ENCODE peak calls at places on chromosomes 6 and 20, in seven cellular contexts. O, M, Z, Y, Q, S and R are unnamed samples.

GRCh38 chr6:118893095-118893881 is 664 bp upstream of the ASF1A start:
- DNase-seq in M (no peak), S (peak), Z (peak), Q (no peak), Y (peak), O (peak), R (no peak)

GRCh38 chr6:167098825-167099225 is 24.1 kb upstream of the CCR6 start:
- DNase-seq in Z (no peak), O (no peak), Q (no peak), M (no peak), Y (no peak), S (no peak), R (no peak)

GRCh38 chr6:44074383-44075136 is 52.7 kb downstream of the MRPL14 start:
- DNase-seq in O (peak), Q (no peak), S (peak), Z (peak), M (peak), Y (peak), R (no peak)

GRCh38 chr6:32843321-32843978 is 397 bp downstream of the PSMB8 start:
- DNase-seq in M (no peak), Q (no peak), Y (no peak), Z (peak), O (no peak), S (no peak), R (no peak)

GRCh38 chr6:15518878-15519277 is 143.9 kb downstream of the DTNBP1 start:
- DNase-seq in Y (no peak), M (peak), O (no peak), Q (no peak), Z (no peak), S (no peak), R (no peak)

GRCh38 chr6:26260110-26260637 is 104.8 kb upstream of the BTN3A2 start:
- DNase-seq in M (no peak), O (no peak), Y (no peak), Z (no peak), S (no peak), Q (no peak), R (no peak)

GRCh38 chr20:24678351-24679106 is 209.1 kb downstream of the SYNDIG1 start:
- DNase-seq in M (peak), Y (no peak), O (no peak), Q (no peak), Z (no peak), S (no peak), R (peak)

GRCh38 chr6:72974276-72974675 is 251.0 kb downstream of the KHDC1L start:
- DNase-seq in S (peak), O (no peak), Q (no peak), M (no peak), Z (no peak), Y (no peak), R (no peak)

GRCh38 chr6:10248378-10248843 is 166.5 kb downstream of the TFAP2A start:
- DNase-seq in Z (no peak), Y (peak), S (no peak), O (no peak), Q (no peak), M (no peak), R (no peak)

GRCh38 chr6:43355862-43356590 is 13.4 kb downstream of the ZNF318 start:
- DNase-seq in Z (no peak), Y (peak), O (no peak), M (no peak), S (no peak), Q (no peak), R (no peak)

GRCh38 chr20:40630723-40631631 is 58.1 kb downstream of the MAFB start:
- DNase-seq in S (no peak), O (no peak), Q (no peak), M (no peak), Z (no peak), Y (no peak), R (no peak)

GRCh38 chr20:53749499-53749898 is 155.9 kb upstream of the ZNF217 start:
- DNase-seq in Q (no peak), M (no peak), O (no peak), Z (no peak), Y (no peak), S (no peak), R (no peak)

GRCh38 chr20:36736451-36737182 is 9.3 kb downstream of the NDRG3 start:
- DNase-seq in Q (no peak), Y (no peak), Z (no peak), O (no peak), M (no peak), S (no peak), R (no peak)

GRCh38 chr6:156695747-156696146 is 81.4 kb upstream of the ARID1B start:
- DNase-seq in S (no peak), Q (no peak), Y (no peak), M (no peak), O (no peak), Z (no peak), R (no peak)

GRCh38 chr6:44762496-44762895 is 375.0 kb downstream of the CDC5L start:
- DNase-seq in Q (no peak), Z (no peak), Y (no peak), S (no peak), O (no peak), M (no peak), R (no peak)

GRCh38 chr20:17618673-17619013 is 48.8 kb downstream of the DSTN start:
- DNase-seq in Q (no peak), O (no peak), Y (no peak), M (no peak), S (no peak), Z (no peak), R (no peak)

GRCh38 chr6:3517350-3517749 is 60.5 kb upstream of the SLC22A23 start:
- DNase-seq in Q (no peak), O (no peak), Z (no peak), M (no peak), Y (peak), S (no peak), R (no peak)

GRCh38 chr20:60199866-60200265 is 241.6 kb downstream of the CDH26 start:
- DNase-seq in Q (no peak), S (no peak), M (no peak), Z (no peak), O (no peak), Y (no peak), R (no peak)

DNA sequence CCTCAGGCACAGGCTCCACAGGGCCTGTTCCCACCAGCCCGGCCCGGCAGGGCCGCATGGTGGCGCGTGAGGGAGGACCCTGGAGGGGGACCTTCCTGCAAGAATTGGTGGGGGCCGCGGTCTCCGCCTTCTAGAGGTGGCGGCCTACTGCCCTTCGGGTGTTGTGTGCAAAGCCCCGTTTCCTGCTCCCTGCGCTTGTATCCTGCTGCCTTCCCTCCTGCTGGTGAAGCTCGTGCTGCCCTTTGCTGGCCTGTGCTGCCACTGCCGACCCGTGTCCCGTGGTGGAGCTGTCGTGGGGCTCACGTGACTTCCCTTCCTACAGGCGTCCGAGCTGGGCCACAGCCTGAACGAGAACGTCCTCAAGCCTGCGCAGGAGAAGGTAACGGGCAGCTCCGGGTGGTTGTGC is 8.4 kb upstream of the COL20A1 start:
- DNase-seq in M (no peak), O (no peak), Q (no peak), Z (no peak), S (no peak), Y (no peak), R (no peak)
- TF ChIP-seq POLR2A in M (no peak), O (no peak), Q (no peak), Z (no peak), S (no peak), Y (no peak), R (no peak)

GRCh38 chr6:142647436-142648389 is 297.3 kb downstream of the HIVEP2 start:
- DNase-seq in M (no peak), S (no peak), Y (no peak), O (no peak), Q (no peak), Z (no peak), R (no peak)

GRCh38 chr6:142653710-142654274 is 291.2 kb downstream of the HIVEP2 start:
- DNase-seq in Y (no peak), S (no peak), M (no peak), O (no peak), Z (no peak), Q (no peak), R (no peak)

GRCh38 chr6:142644866-142645265 is 300.1 kb downstream of the HIVEP2 start:
- DNase-seq in Q (no peak), Y (no peak), M (no peak), O (no peak), Z (no peak), S (no peak), R (no peak)

GRCh38 chr6:142645663-142646062 is 299.3 kb downstream of the HIVEP2 start:
- DNase-seq in Q (no peak), Z (no peak), M (no peak), Y (no peak), O (no peak), S (no peak), R (no peak)

DNA sequence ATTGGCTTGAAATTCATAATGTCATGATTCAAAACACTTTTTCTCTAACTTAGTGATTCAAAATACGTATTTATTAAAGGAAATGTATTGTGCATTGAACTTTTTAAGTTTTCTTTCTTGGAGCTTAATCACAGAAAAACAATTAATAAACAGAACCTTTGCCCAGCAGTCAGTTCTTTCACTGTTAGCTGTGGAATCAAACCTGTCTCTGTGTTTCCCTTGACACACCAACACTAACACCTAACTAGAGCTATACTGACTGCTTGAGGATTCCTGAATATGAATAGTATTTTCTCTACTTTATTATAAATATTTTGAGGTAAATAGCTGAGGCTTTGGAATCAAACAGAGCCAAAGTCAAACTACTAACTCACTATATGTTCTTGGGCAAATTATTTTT is 296.4 kb downstream of the HIVEP2 start:
- DNase-seq in M (no peak), Y (no peak), S (no peak), O (no peak), Z (no peak), Q (no peak), R (no peak)
- H3K4me3 ChIP-seq in M (no peak), Y (no peak), S (no peak), O (no peak), Z (no peak), Q (no peak), R (no peak)

DNA sequence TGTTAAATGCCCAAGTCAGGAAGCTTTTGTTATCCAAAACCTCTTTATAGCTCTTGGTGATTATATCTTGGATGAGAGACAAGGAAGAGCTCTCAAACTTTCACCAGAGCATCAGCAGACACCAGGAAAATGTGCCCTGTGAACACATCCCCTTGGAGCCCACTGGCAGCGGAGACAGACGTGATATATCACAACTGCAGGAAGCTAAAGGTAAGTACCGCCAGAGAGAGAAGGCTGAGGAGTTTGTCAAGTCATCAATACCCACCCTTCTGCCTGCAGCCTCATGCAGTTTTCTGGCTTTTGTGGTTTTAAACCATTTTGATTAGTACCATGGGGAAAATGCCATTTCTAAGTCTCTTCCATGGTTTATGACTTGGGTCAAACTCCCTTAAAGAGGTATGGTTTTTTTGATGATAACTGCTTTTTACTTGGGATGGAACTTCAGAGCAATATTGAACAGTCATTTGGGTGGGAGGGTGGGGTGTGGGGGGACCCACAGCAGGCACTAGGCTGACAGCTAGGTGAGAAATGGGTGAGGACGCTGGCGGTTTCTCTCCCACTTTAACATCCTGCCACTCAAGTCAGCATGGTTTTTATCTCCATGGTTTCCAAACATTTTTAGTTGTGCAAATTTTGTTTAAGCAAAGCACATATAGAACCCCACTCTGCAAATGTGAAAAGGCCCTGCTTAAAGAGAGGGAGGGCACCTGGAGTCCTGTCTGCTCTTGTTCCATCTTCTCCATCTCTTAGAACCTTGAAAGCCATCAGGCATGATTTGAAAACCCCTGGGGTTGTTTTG is 108.4 kb downstream of the SCML4 start:
- DNase-seq in O (no peak), Y (no peak), M (no peak), S (no peak), Z (no peak), Q (no peak), R (no peak)
- TF ChIP-seq POLR2A in O (no peak), Y (no peak), M (no peak), S (no peak), Z (no peak), Q (no peak), R (no peak)

DNA sequence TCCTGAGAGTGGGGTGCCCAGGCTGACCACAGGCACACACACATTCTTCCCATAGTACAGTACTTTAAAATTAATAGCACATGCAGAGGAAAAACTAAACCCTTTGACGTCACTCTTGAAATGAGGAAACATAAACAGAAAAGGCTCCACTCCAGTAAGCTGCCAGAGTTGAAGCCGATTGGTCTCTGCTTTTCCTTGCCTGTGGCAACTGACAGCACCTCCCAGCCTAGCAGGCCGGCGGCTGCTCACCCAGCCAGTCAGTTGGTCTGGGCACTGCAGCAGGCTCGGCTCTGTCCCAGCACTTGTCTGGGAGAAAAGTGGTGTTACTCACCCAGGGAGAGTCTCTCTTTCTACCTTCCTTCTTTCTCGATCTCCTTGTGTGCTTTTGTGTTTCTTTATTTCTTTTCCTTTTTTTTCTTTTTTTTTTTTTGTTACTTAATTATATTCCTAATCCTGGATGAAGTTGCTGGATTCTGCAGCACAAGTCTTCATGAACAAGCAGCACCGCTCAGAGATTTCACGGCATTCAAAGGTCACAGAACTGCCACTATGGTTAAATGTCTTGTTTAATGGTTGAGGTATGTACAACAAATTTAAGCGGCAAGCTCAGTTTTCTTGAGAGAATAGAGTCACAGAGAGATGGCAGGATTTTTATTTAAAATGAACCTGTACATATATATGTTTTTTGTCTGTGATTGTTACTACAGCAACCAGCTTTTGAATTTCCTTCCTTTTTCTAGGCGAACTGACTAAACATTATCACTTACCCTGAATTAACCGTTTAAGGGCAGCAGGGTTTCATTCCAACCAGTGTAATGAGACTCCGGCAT is at the start of gene PDE7B:
- DNase-seq in Q (peak), M (peak), Y (peak), O (peak), Z (peak), S (peak), R (peak)
- H3K4me3 ChIP-seq in Q (no peak), M (peak), Y (peak), O (no peak), Z (peak), S (peak), R (peak)

DNA sequence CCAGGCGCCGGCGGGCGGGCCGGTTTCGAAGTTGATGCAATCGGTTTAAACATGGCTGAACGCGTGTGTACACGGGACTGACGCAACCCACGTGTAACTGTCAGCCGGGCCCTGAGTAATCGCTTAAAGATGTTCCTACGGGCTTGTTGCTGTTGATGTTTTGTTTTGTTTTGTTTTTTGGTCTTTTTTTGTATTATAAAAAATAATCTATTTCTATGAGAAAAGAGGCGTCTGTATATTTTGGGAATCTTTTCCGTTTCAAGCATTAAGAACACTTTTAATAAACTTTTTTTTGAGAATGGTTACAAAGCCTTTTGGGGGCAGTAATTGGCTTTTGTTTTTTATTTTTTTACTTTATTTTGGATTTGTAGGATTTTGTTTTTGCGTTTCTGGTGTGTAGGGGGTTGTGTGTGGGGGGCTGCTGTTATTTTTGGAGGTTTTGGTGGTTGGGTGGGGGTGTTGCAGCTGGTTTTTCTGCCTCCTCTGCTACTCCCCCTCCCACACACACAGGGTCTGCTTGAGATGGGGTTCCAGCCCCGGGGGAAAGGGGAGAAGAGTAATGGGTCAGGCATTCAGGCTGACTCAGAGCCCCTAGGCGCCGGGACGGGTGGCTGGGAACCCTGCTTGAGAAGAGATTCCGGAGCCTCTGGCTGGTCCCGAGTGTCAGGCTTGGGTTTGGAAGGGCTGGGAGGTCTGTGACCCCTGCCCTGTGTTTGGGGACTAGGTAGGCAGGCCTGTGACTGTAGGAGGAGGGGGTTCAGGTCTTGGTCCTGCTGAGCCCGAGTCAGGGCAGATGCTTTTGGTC is 1.9 kb downstream of the CEBPB start:
- DNase-seq in Z (peak), Y (peak), S (peak), M (peak), Q (no peak), O (peak), R (peak)
- TF ChIP-seq POLR2A in Z (no peak), Y (no peak), S (peak), M (peak), Q (no peak), O (peak), R (peak)

DNA sequence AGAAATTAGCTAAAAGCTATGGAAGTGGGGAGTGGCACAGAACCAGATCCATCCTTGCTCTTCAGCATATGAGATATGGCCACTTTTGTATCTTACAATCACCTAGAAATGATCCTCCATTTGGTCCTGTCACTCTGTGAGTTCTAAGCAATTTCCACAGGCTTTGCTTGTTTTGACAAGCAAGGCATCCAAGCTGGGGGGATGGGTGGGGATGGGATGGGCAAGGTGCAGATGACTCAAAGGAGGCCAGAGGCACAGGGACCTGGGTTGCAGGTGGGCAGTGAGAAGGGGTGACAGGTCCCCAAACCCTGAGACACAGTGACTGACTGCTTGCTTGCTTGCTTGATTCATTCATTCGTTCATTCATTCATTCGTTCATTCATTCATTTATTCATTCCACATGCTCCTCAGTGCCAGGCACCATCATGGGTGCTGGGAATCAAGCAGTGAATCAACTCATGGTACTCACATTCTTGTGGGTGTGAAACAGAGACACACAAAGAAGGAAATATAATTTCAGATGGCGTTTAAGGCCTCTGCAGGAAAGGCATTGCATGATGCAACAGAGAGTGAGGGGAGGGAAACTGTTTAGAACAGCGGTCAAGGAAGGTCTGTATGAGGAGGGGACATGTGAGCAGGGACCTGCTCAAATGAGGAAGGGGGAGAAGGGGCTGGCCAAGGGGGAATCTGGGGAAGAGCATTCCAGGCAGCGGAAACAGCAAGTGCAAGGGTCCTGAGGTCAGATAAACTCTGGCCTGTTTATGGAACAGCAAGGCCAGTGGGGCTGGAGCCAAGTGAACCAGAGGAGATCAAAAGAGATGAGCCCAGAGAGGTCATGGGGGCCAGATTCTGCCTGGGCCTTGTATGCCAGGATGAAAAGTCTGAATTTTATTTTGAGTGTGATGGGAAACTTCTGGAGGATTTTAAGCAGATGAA is 3.4 kb downstream of the KCNB1 start:
- DNase-seq in O (no peak), Y (no peak), M (no peak), Q (no peak), Z (no peak), S (no peak), R (no peak)
- H3K4me3 ChIP-seq in O (no peak), Y (no peak), M (no peak), Q (no peak), Z (no peak), S (no peak), R (no peak)